ENCODE peak calls at places on chromosomes 3 and 15, in nine cellular contexts. K, P, Z, O, D, G, N, S and B are unnamed samples.

GRCh38 chr3:174232658-174233429 is 626.3 kb upstream of the NAALADL2 start:
- DNase-seq in K (no peak), P (no peak), Z (no peak), O (no peak), D (no peak), G (no peak), N (no peak), S (no peak), B (no peak)

GRCh38 chr15:27623560-27624305 is 475.4 kb downstream of the OCA2 start:
- DNase-seq in K (no peak), P (no peak), Z (no peak), O (no peak), D (no peak), G (no peak), N (no peak), S (no peak), B (no peak)

GRCh38 chr3:3799173-3800075 is at the start of gene LRRN1:
- DNase-seq in K (no peak), P (peak; percentile 48), Z (peak; percentile 78), O (peak; percentile 53), D (no peak), G (peak; percentile 46), N (peak; percentile 3), S (peak; percentile 46), B (peak; percentile 84)

GRCh38 chr3:52310861-52311566 is 5.1 kb upstream of the DNAH1 start:
- DNase-seq in K (no peak), P (no peak), Z (no peak), O (no peak), D (no peak), G (no peak), N (no peak), S (no peak), B (peak; percentile 91)

GRCh38 chr3:152832046-152832445 is 2.9 kb upstream of the P2RY1 start:
- DNase-seq in K (no peak), P (no peak), Z (no peak), O (no peak), D (no peak), G (no peak), N (no peak), S (no peak), B (no peak)

GRCh38 chr3:78569820-78570219 is 1198.0 kb downstream of the ROBO1 start:
- DNase-seq in K (no peak), P (no peak), Z (no peak), O (no peak), D (no peak), G (no peak), N (no peak), S (no peak), B (no peak)

GRCh38 chr15:68025860-68026424 is 28.2 kb upstream of the PIAS1 start:
- DNase-seq in K (no peak), P (no peak), Z (no peak), O (peak; percentile 54), D (no peak), G (no peak), N (no peak), S (no peak), B (no peak)

GRCh38 chr3:111979689-111980025 is 831 bp downstream of the ABHD10 start:
- DNase-seq in K (peak; percentile 33), P (no peak), Z (no peak), O (no peak), D (no peak), G (no peak), N (no peak), S (no peak), B (peak; percentile 27)

GRCh38 chr3:44648564-44649229 is at the start of gene ZNF35:
- DNase-seq in K (peak; percentile 92), P (peak; percentile 77), Z (peak; percentile 89), O (peak; percentile 79), D (peak; percentile 70), G (peak; percentile 60), N (peak; percentile 75), S (peak; percentile 85), B (peak; percentile 67)

GRCh38 chr15:86863226-86863915 is 783.7 kb downstream of the AGBL1 start:
- DNase-seq in K (peak; percentile 0), P (no peak), Z (no peak), O (no peak), D (no peak), G (no peak), N (no peak), S (no peak), B (no peak)

GRCh38 chr3:49120096-49120437 is 556 bp downstream of the USP19 start:
- DNase-seq in K (no peak), P (no peak), Z (no peak), O (no peak), D (no peak), G (no peak), N (peak; percentile 17), S (no peak), B (peak; percentile 20)

GRCh38 chr3:194824676-194825075 is 139.0 kb downstream of the FAM43A start:
- DNase-seq in K (peak; percentile 87), P (no peak), Z (no peak), O (no peak), D (peak; percentile 78), G (no peak), N (no peak), S (peak; percentile 86), B (no peak)

GRCh38 chr15:98503970-98504369 is 144.4 kb upstream of the IGF1R start:
- DNase-seq in K (peak; percentile 71), P (no peak), Z (peak; percentile 81), O (peak; percentile 27), D (peak; percentile 54), G (no peak), N (no peak), S (no peak), B (no peak)

GRCh38 chr15:26937134-26937533 is 33.8 kb upstream of the GABRG3 start:
- DNase-seq in K (no peak), P (no peak), Z (no peak), O (no peak), D (no peak), G (no peak), N (no peak), S (no peak), B (no peak)

GRCh38 chr3:179425075-179425474 is 26.2 kb downstream of the GNB4 start:
- DNase-seq in K (no peak), P (no peak), Z (no peak), O (no peak), D (no peak), G (no peak), N (no peak), S (no peak), B (no peak)

GRCh38 chr3:179416681-179417080 is 34.6 kb downstream of the GNB4 start:
- DNase-seq in K (peak; percentile 9), P (no peak), Z (no peak), O (no peak), D (peak; percentile 72), G (no peak), N (no peak), S (no peak), B (no peak)

GRCh38 chr3:179418610-179419009 is 32.7 kb downstream of the GNB4 start:
- DNase-seq in K (no peak), P (no peak), Z (no peak), O (no peak), D (no peak), G (no peak), N (no peak), S (no peak), B (no peak)

DNA sequence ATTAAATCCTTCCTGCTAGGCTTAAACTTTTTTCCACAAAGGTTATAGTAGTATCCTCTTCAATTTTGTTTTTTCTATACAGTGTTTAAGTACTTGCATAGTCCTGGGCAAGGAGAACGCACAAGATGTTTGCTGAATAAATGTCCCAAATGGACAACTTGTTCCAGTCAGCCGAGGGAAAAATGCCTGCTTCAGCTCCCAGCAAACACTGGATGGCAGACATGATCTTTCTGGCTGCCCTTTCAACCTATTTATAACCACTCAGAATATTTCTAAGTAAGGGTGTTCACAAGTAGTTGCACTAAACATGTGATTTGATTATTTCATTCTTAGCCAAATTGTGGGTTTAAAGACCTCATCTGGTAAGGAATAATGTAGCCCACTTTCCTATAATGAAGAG is 29.8 kb downstream of the GNB4 start:
- DNase-seq in K (peak; percentile 50), P (no peak), Z (no peak), O (no peak), D (no peak), G (no peak), N (no peak), S (peak; percentile 24), B (no peak)
- TF ChIP-seq CTCF in K (peak; percentile 50), P (no peak), Z (peak; percentile 20), O (peak; percentile 27), D (peak; percentile 48), G (peak; percentile 40), N (peak; percentile 25), S (peak; percentile 65), B (no peak)

DNA sequence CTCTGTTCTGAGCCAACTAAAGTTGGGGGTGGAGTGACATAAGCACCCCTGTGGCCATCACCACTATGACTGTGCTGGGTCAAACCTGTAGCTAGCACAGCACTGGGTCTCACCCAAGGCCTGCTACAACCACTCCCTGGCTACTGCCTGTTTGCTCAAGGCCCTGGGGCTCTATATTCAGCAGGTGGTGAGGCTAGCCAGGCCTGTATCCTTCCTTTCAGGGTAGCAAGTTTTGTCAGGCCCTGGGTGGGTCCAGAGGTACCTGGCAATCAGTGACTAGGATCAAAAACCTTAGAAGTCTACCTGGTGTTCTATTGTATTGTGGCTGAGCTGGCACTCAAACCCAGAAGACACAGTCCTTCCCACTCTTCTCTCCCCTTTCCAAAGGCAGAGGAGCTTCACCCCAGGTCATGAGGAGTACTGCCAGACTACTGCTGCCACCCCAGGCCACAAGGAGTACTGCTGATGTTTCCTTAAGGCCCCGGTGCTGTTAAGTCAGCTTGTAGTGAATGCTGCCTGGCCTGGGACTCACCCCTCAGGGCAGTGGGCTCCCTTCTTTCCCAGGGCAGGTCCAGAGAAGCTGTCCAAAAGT is 170.8 kb downstream of the IGSF11 start:
- DNase-seq in K (no peak), P (no peak), Z (no peak), O (no peak), D (no peak), G (no peak), N (no peak), S (no peak), B (peak; percentile 19)
- TF ChIP-seq CTCF in K (no peak), P (no peak), Z (peak; percentile 23), O (no peak), D (no peak), G (no peak), N (peak; percentile 20), S (no peak), B (peak; percentile 18)

DNA sequence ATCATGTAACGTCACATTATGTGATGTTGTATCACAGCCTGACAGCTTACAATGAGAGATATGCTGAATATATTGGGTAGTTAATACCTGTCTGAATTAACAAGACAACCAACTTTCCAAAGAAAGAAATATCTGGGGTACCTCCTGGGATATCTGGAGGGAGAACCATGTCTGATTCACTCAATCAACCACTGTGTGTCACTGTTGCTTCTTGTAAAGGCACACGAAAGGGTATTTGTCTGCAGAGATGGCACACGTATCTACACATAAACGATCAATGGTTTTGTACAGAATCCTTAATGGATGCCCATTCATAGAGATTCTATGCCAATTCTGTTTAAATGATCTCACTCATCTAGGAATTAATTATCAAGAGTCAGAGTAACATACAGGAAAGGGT is 252.1 kb upstream of the TMCO5A start:
- DNase-seq in K (peak; percentile 36), P (no peak), Z (no peak), O (no peak), D (no peak), G (no peak), N (no peak), S (no peak), B (no peak)
- TF ChIP-seq CTCF in K (peak; percentile 44), P (no peak), Z (no peak), O (no peak), D (peak; percentile 12), G (no peak), N (no peak), S (no peak), B (no peak)

GRCh38 chr3:23999012-23999641 is 54.0 kb downstream of the NR1D2 start:
- DNase-seq in K (peak; percentile 66), P (peak; percentile 71), Z (no peak), O (peak; percentile 71), D (no peak), G (peak; percentile 54), N (peak; percentile 35), S (peak; percentile 63), B (peak; percentile 85)
- TF ChIP-seq CTCF in K (peak; percentile 98), P (peak; percentile 95), Z (peak; percentile 68), O (peak; percentile 96), D (peak; percentile 93), G (peak; percentile 88), N (peak; percentile 99), S (peak; percentile 81), B (peak; percentile 98)